ENCODE peak calls at places on chromosomes 11 and 22, in four cellular contexts. O is GM23248, L is PC-3, W is body of pancreas. C is an unnamed sample. For H3K9me3, the result is how much of the 10 kb centered on the place peaks cover.

GRCh38 chr11:126140106-126140931 is 71.1 kb downstream of the RPUSD4 start:
- DNase-seq in O (peak), L (no peak), W (no peak), C (no peak)

GRCh38 chr11:114183041-114183511 is 113.1 kb upstream of the NNMT start:
- DNase-seq in O (no peak), L (no peak), W (peak), C (peak)

GRCh38 chr22:45317551-45318167 is 7.9 kb downstream of the FAM118A start:
- DNase-seq in O (peak), L (peak), W (no peak), C (no peak)

GRCh38 chr11:15707971-15708370 is 593.2 kb downstream of the INSC start:
- DNase-seq in O (no peak), L (peak), W (peak), C (no peak)

GRCh38 chr22:28976588-28976987 is 85.0 kb downstream of the C22orf31 start:
- DNase-seq in O (peak), L (peak), W (no peak), C (no peak)

GRCh38 chr11:84465040-84465439 is 1162.1 kb downstream of the DLG2 start:
- DNase-seq in O (peak), L (no peak), W (peak), C (no peak)

GRCh38 chr22:45227645-45228400 is 12.9 kb downstream of the KIAA0930 start:
- DNase-seq in O (no peak), L (no peak), W (no peak), C (no peak)

GRCh38 chr11:25065711-25066110 is 568.9 kb downstream of the LUZP2 start:
- DNase-seq in O (peak), L (peak), W (no peak), C (no peak)

GRCh38 chr22:35345808-35346505 is 34.9 kb upstream of the HMOX1 start:
- DNase-seq in O (no peak), L (no peak), W (no peak), C (no peak)

DNA sequence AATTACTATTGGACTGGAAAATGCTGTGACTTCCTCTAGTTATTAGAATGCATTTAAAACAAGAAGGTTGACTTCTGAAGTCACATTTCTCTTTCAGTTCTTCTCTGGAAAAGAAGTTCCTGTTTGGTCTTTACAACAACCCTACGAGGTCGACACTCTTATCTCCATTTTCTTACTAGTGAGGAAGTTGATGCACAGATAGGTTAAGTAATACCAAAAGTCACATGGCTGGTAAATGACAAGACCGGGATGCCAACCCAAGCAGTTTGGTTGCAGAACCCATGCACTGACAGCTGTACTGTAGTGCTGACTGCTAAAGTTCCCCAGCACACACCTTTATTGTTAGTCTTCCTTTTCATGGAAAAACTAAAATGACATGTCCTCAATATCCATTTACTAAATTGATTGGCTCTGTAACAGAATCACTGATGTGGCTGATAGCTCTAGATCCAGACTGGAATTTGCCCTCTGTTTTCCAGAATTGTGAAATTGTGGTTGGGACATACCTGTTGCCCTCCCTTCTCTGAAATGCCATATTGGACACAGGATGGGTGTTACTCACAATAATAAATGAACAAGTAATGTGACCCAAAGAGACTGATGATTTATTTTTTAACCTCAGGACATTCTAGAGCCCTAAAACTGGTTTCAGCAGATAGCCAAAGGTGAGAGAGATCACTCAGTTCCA is 9.4 kb upstream of the TECTA start:
- DNase-seq in O (no peak), L (no peak), W (no peak), C (no peak)
- H3K4me3 ChIP-seq in O (no peak), L (no peak), W (no peak), C (no peak)

GRCh38 chr11:36425593-36426206 is 84.4 kb downstream of the TRAF6 start:
- DNase-seq in O (no peak), L (no peak), W (no peak), C (no peak)
- H3K27ac ChIP-seq in O (no peak), L (no peak), W (no peak), C (no peak)

DNA sequence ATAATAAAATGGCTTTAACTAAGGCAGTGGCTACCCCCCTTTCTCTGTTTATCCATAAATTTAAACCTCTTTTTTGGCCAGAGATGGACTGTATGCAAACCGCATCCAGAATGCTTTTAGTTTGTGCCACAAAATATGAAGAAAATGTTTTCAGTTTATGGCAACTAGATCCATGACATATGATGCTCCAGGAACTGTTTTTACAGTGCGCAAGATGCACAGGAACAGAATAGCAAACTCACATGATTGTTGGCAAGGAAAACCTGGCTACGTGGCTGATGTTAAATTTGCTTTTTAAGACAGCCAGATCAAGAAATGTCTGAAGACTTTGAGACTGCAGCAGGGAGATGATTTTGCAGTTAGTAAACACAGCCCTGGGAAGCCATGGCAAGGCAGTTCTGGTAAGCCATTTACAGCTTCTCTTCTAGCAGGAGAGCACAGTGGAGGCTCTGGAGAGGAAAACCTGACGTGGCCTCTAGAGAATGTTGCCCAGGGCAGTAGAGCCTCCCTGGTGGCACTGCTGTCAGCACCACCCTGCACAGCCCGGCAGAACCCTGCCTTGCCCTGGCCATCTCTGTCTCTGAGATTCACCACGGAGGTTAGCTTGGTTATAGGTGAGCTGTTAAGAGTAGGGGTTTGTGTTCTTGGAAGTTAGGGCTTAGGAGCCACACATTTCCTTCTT is 69.8 kb upstream of the TNRC6B start:
- DNase-seq in O (peak), L (peak), W (peak), C (no peak)
- H3K9me3 ChIP-seq in O (under half), L (under half), W (under half), C (under half)

GRCh38 chr11:75768909-75769771 is 562 bp downstream of the DGAT2 start:
- DNase-seq in O (peak), L (peak), W (peak), C (no peak)
- H3K4me3 ChIP-seq in O (peak), L (peak), W (no peak), C (peak)

DNA sequence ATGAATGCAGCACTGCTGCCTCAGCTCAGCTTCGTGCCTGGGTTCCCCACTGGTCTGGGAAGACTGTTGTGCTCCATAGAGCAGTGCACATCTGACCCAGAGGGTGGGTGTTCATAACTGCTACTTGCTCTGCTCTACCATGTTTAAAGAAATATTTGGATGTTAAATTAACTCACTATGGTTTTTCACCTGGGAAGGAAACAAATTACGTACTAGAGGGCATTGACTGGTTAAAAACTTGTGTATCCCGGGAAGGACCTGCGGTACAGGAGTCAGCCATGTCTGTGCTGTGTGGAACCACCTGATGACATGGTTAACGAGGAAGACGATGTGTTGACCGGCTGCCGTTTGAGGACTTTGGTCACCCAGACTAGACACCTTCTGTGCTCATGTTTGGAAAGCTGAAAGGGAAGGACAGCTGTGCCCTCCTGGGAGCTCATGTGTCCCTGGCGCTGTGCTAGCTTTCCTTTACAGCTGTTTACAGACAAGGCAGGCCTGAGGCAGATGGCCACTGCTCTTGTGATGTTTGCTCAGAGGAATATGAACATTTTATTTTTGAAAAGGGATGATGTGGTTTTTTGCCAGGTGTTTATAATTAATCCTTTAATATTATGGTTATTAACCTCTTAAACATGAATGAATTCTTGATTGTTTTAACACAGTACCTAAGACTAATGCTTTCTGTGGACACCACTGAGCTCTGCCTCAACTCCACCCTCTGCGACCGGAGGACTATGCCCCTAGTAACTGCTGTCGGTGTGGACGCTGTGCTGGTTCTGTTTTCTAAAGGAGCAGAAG is 14.3 kb upstream of the AIFM3 start:
- DNase-seq in O (no peak), L (no peak), W (peak), C (no peak)
- H3K27ac ChIP-seq in O (no peak), L (no peak), W (peak), C (no peak)

GRCh38 chr11:54944211-54944610 is 237.6 kb downstream of the OR4A5 start:
- DNase-seq in O (no peak), L (no peak), W (no peak), C (no peak)
- H3K9me3 ChIP-seq in O (under half), L (half or more), W (under half), C (under half)